ENCODE peak calls at places on chromosomes 7 and 10, in four cellular contexts. One of them, this sample, is unnamed.

GRCh38 chr10:343231-344215 is 208.3 kb downstream of the ZMYND11 start:
- DNase-seq in left ventricle myocardium inferior: no peak
- DNase-seq in dorsolateral prefrontal cortex: no peak
- DNase-seq in breast epithelium: no peak
- DNase-seq in this sample: no peak

GRCh38 chr7:336810-337566 is 47.0 kb downstream of the FOXL3 start:
- DNase-seq in left ventricle myocardium inferior: no peak
- DNase-seq in breast epithelium: no peak
- DNase-seq in dorsolateral prefrontal cortex: no peak
- DNase-seq in this sample: peak; percentile 32

GRCh38 chr7:134280508-134280907 is 36.2 kb downstream of the SLC35B4 start:
- DNase-seq in breast epithelium: no peak
- DNase-seq in left ventricle myocardium inferior: no peak
- DNase-seq in dorsolateral prefrontal cortex: no peak
- DNase-seq in this sample: no peak

GRCh38 chr7:44290250-44290616 is 35.2 kb downstream of the CAMK2B start:
- DNase-seq in breast epithelium: peak; percentile 43
- DNase-seq in left ventricle myocardium inferior: peak; percentile 11
- DNase-seq in dorsolateral prefrontal cortex: peak; percentile 25
- DNase-seq in this sample: peak; percentile 52

GRCh38 chr10:74177140-74177677 is 26.2 kb downstream of the ADK start:
- DNase-seq in breast epithelium: peak; percentile 58
- DNase-seq in left ventricle myocardium inferior: no peak
- DNase-seq in dorsolateral prefrontal cortex: no peak
- DNase-seq in this sample: peak; percentile 67

GRCh38 chr10:122543676-122544075 is 16.9 kb upstream of the DMBT1 start:
- DNase-seq in left ventricle myocardium inferior: no peak
- DNase-seq in dorsolateral prefrontal cortex: no peak
- DNase-seq in breast epithelium: no peak
- DNase-seq in this sample: no peak

GRCh38 chr7:50660040-50660829 is 95.0 kb upstream of the DDC start:
- DNase-seq in dorsolateral prefrontal cortex: peak; percentile 40
- DNase-seq in breast epithelium: no peak
- DNase-seq in left ventricle myocardium inferior: no peak
- DNase-seq in this sample: peak; percentile 74

GRCh38 chr7:112131016-112131415 is 75.2 kb downstream of the DOCK4 start:
- DNase-seq in breast epithelium: no peak
- DNase-seq in left ventricle myocardium inferior: no peak
- DNase-seq in dorsolateral prefrontal cortex: no peak
- DNase-seq in this sample: no peak

GRCh38 chr7:1572111-1572510 is 2.3 kb upstream of the PSMG3 start:
- DNase-seq in left ventricle myocardium inferior: no peak
- DNase-seq in breast epithelium: no peak
- DNase-seq in dorsolateral prefrontal cortex: no peak
- DNase-seq in this sample: no peak

GRCh38 chr10:131147301-131147975 is 164.1 kb downstream of the TCERG1L start:
- DNase-seq in dorsolateral prefrontal cortex: peak; percentile 24
- DNase-seq in breast epithelium: peak; percentile 39
- DNase-seq in left ventricle myocardium inferior: no peak
- DNase-seq in this sample: no peak

GRCh38 chr7:34130558-34131285 is 225.4 kb downstream of the BMPER start:
- DNase-seq in left ventricle myocardium inferior: no peak
- DNase-seq in dorsolateral prefrontal cortex: no peak
- DNase-seq in breast epithelium: no peak
- DNase-seq in this sample: no peak

GRCh38 chr7:113793171-113793570 is 125.6 kb downstream of the PPP1R3A start:
- DNase-seq in left ventricle myocardium inferior: no peak
- DNase-seq in dorsolateral prefrontal cortex: no peak
- DNase-seq in breast epithelium: no peak
- DNase-seq in this sample: no peak

GRCh38 chr10:69988094-69988493 is 64.6 kb upstream of the MACROH2A2 start:
- DNase-seq in left ventricle myocardium inferior: no peak
- DNase-seq in dorsolateral prefrontal cortex: no peak
- DNase-seq in breast epithelium: no peak
- DNase-seq in this sample: no peak

GRCh38 chr10:133276435-133277201 is at the start of gene ADAM8:
- DNase-seq in breast epithelium: no peak
- DNase-seq in dorsolateral prefrontal cortex: no peak
- DNase-seq in left ventricle myocardium inferior: no peak
- DNase-seq in this sample: no peak

GRCh38 chr10:27584302-27584701 is 80.2 kb downstream of the RAB18 start:
- DNase-seq in dorsolateral prefrontal cortex: no peak
- DNase-seq in breast epithelium: no peak
- DNase-seq in left ventricle myocardium inferior: no peak
- DNase-seq in this sample: no peak

GRCh38 chr7:50857804-50858203 is 75.1 kb upstream of the GRB10 start:
- DNase-seq in left ventricle myocardium inferior: peak; percentile 33
- DNase-seq in dorsolateral prefrontal cortex: no peak
- DNase-seq in breast epithelium: no peak
- DNase-seq in this sample: no peak

GRCh38 chr7:100570954-100571828 is 2.5 kb downstream of the SAP25 start:
- DNase-seq in left ventricle myocardium inferior: no peak
- DNase-seq in breast epithelium: no peak
- DNase-seq in dorsolateral prefrontal cortex: no peak
- DNase-seq in this sample: peak; percentile 56

GRCh38 chr7:47303014-47303694 is 278.8 kb downstream of the TNS3 start:
- DNase-seq in breast epithelium: no peak
- DNase-seq in left ventricle myocardium inferior: no peak
- DNase-seq in dorsolateral prefrontal cortex: no peak
- DNase-seq in this sample: no peak

GRCh38 chr7:12570148-12570528 is 382 bp upstream of the SCIN start:
- DNase-seq in left ventricle myocardium inferior: no peak
- DNase-seq in dorsolateral prefrontal cortex: no peak
- DNase-seq in breast epithelium: no peak
- DNase-seq in this sample: no peak

GRCh38 chr10:119131512-119132240 is 27.8 kb downstream of the DENND10 start:
- DNase-seq in dorsolateral prefrontal cortex: no peak
- DNase-seq in breast epithelium: no peak
- DNase-seq in left ventricle myocardium inferior: no peak
- DNase-seq in this sample: no peak

GRCh38 chr7:69687739-69688431 is 89.6 kb downstream of the AUTS2 start:
- DNase-seq in breast epithelium: no peak
- DNase-seq in left ventricle myocardium inferior: no peak
- DNase-seq in dorsolateral prefrontal cortex: no peak
- DNase-seq in this sample: no peak

GRCh38 chr7:50422858-50423257 is 27.3 kb downstream of the FIGNL1 start:
- DNase-seq in dorsolateral prefrontal cortex: no peak
- DNase-seq in left ventricle myocardium inferior: no peak
- DNase-seq in breast epithelium: no peak
- DNase-seq in this sample: no peak

GRCh38 chr10:8435186-8436055 is 380.9 kb downstream of the GATA3 start:
- DNase-seq in left ventricle myocardium inferior: no peak
- DNase-seq in breast epithelium: no peak
- DNase-seq in dorsolateral prefrontal cortex: no peak
- DNase-seq in this sample: no peak

GRCh38 chr7:76262683-76263402 is 39.6 kb upstream of the HSPB1 start:
- DNase-seq in breast epithelium: no peak
- DNase-seq in dorsolateral prefrontal cortex: peak; percentile 55
- DNase-seq in left ventricle myocardium inferior: no peak
- DNase-seq in this sample: peak; percentile 56

GRCh38 chr7:25009271-25009670 is 29.3 kb upstream of the OSBPL3 start:
- DNase-seq in dorsolateral prefrontal cortex: no peak
- DNase-seq in breast epithelium: no peak
- DNase-seq in left ventricle myocardium inferior: no peak
- DNase-seq in this sample: no peak

GRCh38 chr10:127694580-127695193 is 42.3 kb upstream of the FOXI2 start:
- DNase-seq in dorsolateral prefrontal cortex: no peak
- DNase-seq in left ventricle myocardium inferior: no peak
- DNase-seq in breast epithelium: no peak
- DNase-seq in this sample: no peak

GRCh38 chr10:130333185-130333584 is 197.0 kb downstream of the GLRX3 start:
- DNase-seq in left ventricle myocardium inferior: no peak
- DNase-seq in breast epithelium: no peak
- DNase-seq in dorsolateral prefrontal cortex: no peak
- DNase-seq in this sample: no peak

GRCh38 chr10:35794703-35795102 is 152.6 kb upstream of the FZD8 start:
- DNase-seq in dorsolateral prefrontal cortex: no peak
- DNase-seq in left ventricle myocardium inferior: peak; percentile 15
- DNase-seq in breast epithelium: no peak
- DNase-seq in this sample: peak; percentile 92
- H3K27ac ChIP-seq in dorsolateral prefrontal cortex: no peak overlapping the region
- H3K27ac ChIP-seq in left ventricle myocardium inferior: peak overlapping the region; percentile 23
- H3K27ac ChIP-seq in breast epithelium: no peak overlapping the region
- H3K27ac ChIP-seq in this sample: no peak overlapping the region

GRCh38 chr10:16987976-16988610 is 141.5 kb downstream of the CUBN start:
- DNase-seq in breast epithelium: no peak
- DNase-seq in dorsolateral prefrontal cortex: no peak
- DNase-seq in left ventricle myocardium inferior: no peak
- DNase-seq in this sample: no peak

GRCh38 chr10:16986406-16987128 is 143.0 kb downstream of the CUBN start:
- DNase-seq in breast epithelium: no peak
- DNase-seq in left ventricle myocardium inferior: no peak
- DNase-seq in dorsolateral prefrontal cortex: no peak
- DNase-seq in this sample: no peak

GRCh38 chr10:16986082-16986405 is 143.6 kb downstream of the CUBN start:
- DNase-seq in breast epithelium: no peak
- DNase-seq in dorsolateral prefrontal cortex: no peak
- DNase-seq in left ventricle myocardium inferior: no peak
- DNase-seq in this sample: no peak

GRCh38 chr10:16987129-16987670 is 142.4 kb downstream of the CUBN start:
- DNase-seq in breast epithelium: no peak
- DNase-seq in left ventricle myocardium inferior: no peak
- DNase-seq in dorsolateral prefrontal cortex: no peak
- DNase-seq in this sample: no peak

GRCh38 chr10:16984242-16984641 is 145.4 kb downstream of the CUBN start:
- DNase-seq in dorsolateral prefrontal cortex: no peak
- DNase-seq in left ventricle myocardium inferior: no peak
- DNase-seq in breast epithelium: no peak
- DNase-seq in this sample: no peak
- H3K27ac ChIP-seq in dorsolateral prefrontal cortex: no peak overlapping the region
- H3K27ac ChIP-seq in left ventricle myocardium inferior: no peak overlapping the region
- H3K27ac ChIP-seq in breast epithelium: no peak overlapping the region
- H3K27ac ChIP-seq in this sample: no peak overlapping the region

GRCh38 chr10:23373156-23373555 is 28.6 kb upstream of the C10orf67 start:
- DNase-seq in dorsolateral prefrontal cortex: no peak
- DNase-seq in breast epithelium: no peak
- DNase-seq in left ventricle myocardium inferior: no peak
- DNase-seq in this sample: no peak
- H3K27ac ChIP-seq in dorsolateral prefrontal cortex: no peak overlapping the region
- H3K27ac ChIP-seq in breast epithelium: no peak overlapping the region
- H3K27ac ChIP-seq in left ventricle myocardium inferior: no peak overlapping the region
- H3K27ac ChIP-seq in this sample: no peak overlapping the region

GRCh38 chr10:114618722-114619121 is 39.4 kb downstream of the ABLIM1 start:
- DNase-seq in left ventricle myocardium inferior: no peak
- DNase-seq in breast epithelium: no peak
- DNase-seq in dorsolateral prefrontal cortex: no peak
- DNase-seq in this sample: no peak
- H3K27ac ChIP-seq in left ventricle myocardium inferior: peak overlapping the region; percentile 69
- H3K27ac ChIP-seq in breast epithelium: no peak overlapping the region
- H3K27ac ChIP-seq in dorsolateral prefrontal cortex: no peak overlapping the region
- H3K27ac ChIP-seq in this sample: no peak overlapping the region

DNA sequence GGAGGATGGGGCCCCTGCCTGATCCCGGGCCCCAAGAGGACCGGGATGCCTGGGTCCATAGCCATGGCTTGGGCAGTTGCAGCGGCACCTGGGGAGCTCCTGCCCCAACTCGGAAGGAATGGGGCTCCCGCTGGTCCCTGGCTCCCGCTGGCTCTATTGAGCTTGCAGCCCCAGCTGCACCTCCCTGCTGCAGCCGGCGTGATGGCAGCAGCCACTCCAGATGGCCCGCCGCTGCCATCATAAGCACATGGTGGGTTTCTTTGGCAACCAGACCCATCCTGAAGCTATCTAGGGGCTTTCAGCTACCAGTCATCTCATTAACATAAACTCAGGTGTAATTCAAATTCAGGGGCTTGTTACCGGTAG is 11.1 kb upstream of the DNMBP start:
- DNase-seq in breast epithelium: no peak
- DNase-seq in left ventricle myocardium inferior: no peak
- DNase-seq in dorsolateral prefrontal cortex: no peak
- DNase-seq in this sample: no peak
- H3K27ac ChIP-seq in breast epithelium: no peak overlapping the region
- H3K27ac ChIP-seq in left ventricle myocardium inferior: no peak overlapping the region
- H3K27ac ChIP-seq in dorsolateral prefrontal cortex: no peak overlapping the region
- H3K27ac ChIP-seq in this sample: no peak overlapping the region

DNA sequence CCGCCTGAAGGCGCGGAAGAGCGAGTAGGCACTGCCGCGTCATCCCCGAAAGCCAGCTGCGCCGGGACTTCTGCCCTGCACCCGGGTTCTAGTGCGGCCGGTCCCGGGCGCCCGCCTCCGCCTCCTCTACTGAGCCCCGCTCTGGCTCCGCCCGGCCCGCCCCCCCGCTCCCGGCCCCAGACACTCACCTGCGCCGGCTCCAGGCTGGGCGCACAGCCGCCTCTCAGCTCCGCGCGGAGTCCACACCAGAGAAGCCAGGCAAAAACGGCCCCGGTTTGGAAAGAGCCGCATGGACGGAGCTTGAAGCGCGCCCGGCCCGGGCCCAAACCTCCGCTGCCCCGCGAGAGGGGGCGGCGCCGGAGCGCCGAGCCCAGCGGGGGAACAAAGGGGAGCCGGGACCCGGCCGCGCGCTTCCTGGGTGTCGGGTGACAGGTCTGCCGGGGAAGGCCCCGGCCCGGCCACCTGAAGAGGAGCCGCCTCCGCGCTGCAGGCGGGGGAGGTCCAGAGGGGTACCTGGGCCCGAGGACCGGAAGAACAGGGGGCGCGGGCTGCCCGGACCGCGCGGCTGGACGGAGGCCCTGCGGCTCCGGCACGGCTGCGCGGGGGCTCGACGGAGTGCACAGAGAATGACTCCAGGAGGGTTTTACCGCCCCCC is 168.2 kb downstream of the NRF1 start:
- DNase-seq in breast epithelium: peak; percentile 63
- DNase-seq in dorsolateral prefrontal cortex: no peak
- DNase-seq in left ventricle myocardium inferior: no peak
- DNase-seq in this sample: no peak
- H3K27ac ChIP-seq in breast epithelium: peak overlapping the region; percentile 83
- H3K27ac ChIP-seq in dorsolateral prefrontal cortex: no peak overlapping the region
- H3K27ac ChIP-seq in left ventricle myocardium inferior: no peak overlapping the region
- H3K27ac ChIP-seq in this sample: no peak overlapping the region

DNA sequence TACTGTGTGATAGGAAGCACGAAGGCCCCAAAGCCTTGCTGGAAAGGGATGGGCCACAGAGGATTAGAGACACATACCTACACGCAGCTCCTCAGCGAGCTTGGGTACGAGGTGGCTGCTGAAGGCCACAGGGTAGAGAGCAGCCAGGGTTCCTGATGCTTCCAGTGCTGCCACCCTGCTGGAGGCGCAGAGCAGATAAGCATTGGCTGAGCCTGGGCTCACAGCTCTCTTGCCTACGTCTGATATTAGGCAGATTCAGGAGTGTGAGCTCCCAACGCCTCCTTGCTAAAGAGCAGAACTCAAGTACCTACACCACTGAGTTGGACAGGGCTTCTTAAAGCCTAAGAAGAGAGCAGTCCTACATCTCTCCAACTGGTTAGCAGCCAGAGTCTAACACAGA is 20.0 kb downstream of the ZDHHC16 start:
- DNase-seq in breast epithelium: no peak
- DNase-seq in left ventricle myocardium inferior: no peak
- DNase-seq in dorsolateral prefrontal cortex: no peak
- DNase-seq in this sample: no peak
- H3K27ac ChIP-seq in breast epithelium: peak overlapping the region; percentile 62
- H3K27ac ChIP-seq in left ventricle myocardium inferior: peak overlapping the region; percentile 27
- H3K27ac ChIP-seq in dorsolateral prefrontal cortex: peak overlapping the region; percentile 9
- H3K27ac ChIP-seq in this sample: peak overlapping the region; percentile 45

GRCh38 chr10:104260775-104261115 is 6.1 kb downstream of the GSTO1 start:
- DNase-seq in left ventricle myocardium inferior: no peak
- DNase-seq in dorsolateral prefrontal cortex: no peak
- DNase-seq in breast epithelium: no peak
- DNase-seq in this sample: no peak
- H3K27ac ChIP-seq in left ventricle myocardium inferior: peak overlapping the region; percentile 100
- H3K27ac ChIP-seq in dorsolateral prefrontal cortex: peak overlapping the region; percentile 46
- H3K27ac ChIP-seq in breast epithelium: peak overlapping the region; percentile 54
- H3K27ac ChIP-seq in this sample: no peak overlapping the region

This sample was measured in right cardiac atrium.